ENCODE peak calls at places on chromosomes 13 and 19, in four cellular contexts. J is GM23338, Y is PC-3, I is HCT116. M is an unnamed sample.

GRCh38 chr19:10620786-10621185 is 4.6 kb upstream of the SLC44A2 start:
- DNase-seq in J (no peak), Y (peak), I (no peak), M (no peak)

GRCh38 chr19:4493929-4494690 is 22.0 kb downstream of the HDGFL2 start:
- DNase-seq in J (no peak), Y (no peak), I (no peak), M (no peak)

GRCh38 chr13:97766749-97767148 is 186.7 kb upstream of the IPO5 start:
- DNase-seq in J (no peak), Y (no peak), I (no peak), M (no peak)

GRCh38 chr13:114106991-114107685 is 25.3 kb downstream of the RASA3 start:
- DNase-seq in J (no peak), Y (no peak), I (no peak), M (no peak)

GRCh38 chr13:22061371-22061805 is 390.5 kb downstream of the FGF9 start:
- DNase-seq in I (no peak), Y (no peak), J (peak), M (no peak)

GRCh38 chr19:6412111-6412999 is 12.3 kb downstream of the KHSRP start:
- DNase-seq in Y (peak), J (peak), I (peak), M (peak)

GRCh38 chr13:41821195-41821594 is 139.7 kb downstream of the VWA8 start:
- DNase-seq in J (peak), Y (no peak), I (no peak), M (no peak)

GRCh38 chr13:101730420-101731000 is 278.0 kb downstream of the ITGBL1 start:
- DNase-seq in J (no peak), Y (no peak), I (no peak), M (no peak)

GRCh38 chr19:52825765-52826164 is 4.3 kb upstream of the ZNF28 start:
- DNase-seq in I (no peak), Y (no peak), J (no peak), M (no peak)

GRCh38 chr13:23547000-23547590 is 23.1 kb upstream of the TNFRSF19 start:
- DNase-seq in Y (no peak), J (peak), I (no peak), M (peak)

GRCh38 chr19:53600217-53600616 is 31.6 kb upstream of the DPRX start:
- DNase-seq in I (no peak), Y (no peak), J (no peak), M (no peak)

GRCh38 chr19:7637374-7638256 is 705 bp downstream of the STXBP2 start:
- DNase-seq in I (no peak), J (no peak), Y (peak), M (peak)

GRCh38 chr19:50670102-50670380 is 20.8 kb downstream of the C19orf81 start:
- DNase-seq in J (no peak), I (no peak), Y (no peak), M (no peak)

GRCh38 chr13:23570099-23570926 is at the start of gene TNFRSF19:
- DNase-seq in J (peak), Y (peak), I (no peak), M (peak)

GRCh38 chr13:40993119-40993518 is 26.0 kb downstream of the ELF1 start:
- DNase-seq in J (peak), I (no peak), Y (no peak), M (no peak)

GRCh38 chr13:113901231-113901630 is 37.4 kb upstream of the GAS6 start:
- DNase-seq in J (no peak), Y (no peak), I (no peak), M (no peak)

GRCh38 chr13:98445340-98446233 is 131.3 kb downstream of the STK24 start:
- DNase-seq in I (peak), Y (peak), J (peak), M (peak)

GRCh38 chr13:31929031-31929770 is 102.4 kb upstream of the FRY start:
- DNase-seq in I (no peak), Y (no peak), J (no peak), M (no peak)

GRCh38 chr13:106357198-106357597 is 178.3 kb downstream of the EFNB2 start:
- DNase-seq in I (no peak), J (no peak), Y (no peak), M (no peak)

GRCh38 chr19:45164577-45165335 is 4.0 kb upstream of the NKPD1 start:
- DNase-seq in J (peak), I (peak), Y (no peak), M (peak)

GRCh38 chr19:14139944-14140343 is 3.6 kb upstream of the ASF1B start:
- DNase-seq in J (no peak), I (no peak), Y (no peak), M (no peak)

GRCh38 chr13:48801255-48801654 is 147.5 kb downstream of the CYSLTR2 start:
- DNase-seq in J (no peak), Y (no peak), I (no peak), M (no peak)

GRCh38 chr19:18587561-18587960 is 1.0 kb upstream of the REX1BD start:
- DNase-seq in I (no peak), J (no peak), Y (no peak), M (no peak)

GRCh38 chr19:6333439-6333838 is at the start of gene ACER1:
- DNase-seq in J (peak), Y (peak), I (no peak), M (no peak)

GRCh38 chr13:72255908-72256307 is 388.9 kb upstream of the DACH1 start:
- DNase-seq in J (peak), I (peak), Y (peak), M (peak)

GRCh38 chr19:7701654-7702457 is at the start of gene FCER2:
- DNase-seq in I (no peak), J (no peak), Y (no peak), M (no peak)

GRCh38 chr13:114130708-114131580 is 1.5 kb downstream of the RASA3 start:
- DNase-seq in I (no peak), Y (peak), J (peak), M (peak)

GRCh38 chr13:106467406-106468122 is 67.9 kb downstream of the EFNB2 start:
- DNase-seq in J (no peak), Y (no peak), I (no peak), M (no peak)

GRCh38 chr13:41613984-41614581 is 156.7 kb downstream of the RGCC start:
- DNase-seq in Y (peak), I (peak), J (no peak), M (peak)

GRCh38 chr13:100954430-100955361 is 280.1 kb upstream of the TMTC4 start:
- DNase-seq in I (no peak), J (no peak), Y (no peak), M (no peak)

GRCh38 chr13:50244355-50244912 is 229.2 kb downstream of the KCNRG start:
- DNase-seq in I (no peak), J (no peak), Y (no peak), M (no peak)

GRCh38 chr19:19578241-19578640 is 40.2 kb downstream of the CILP2 start:
- DNase-seq in I (no peak), Y (no peak), J (no peak), M (no peak)

GRCh38 chr13:46614582-46614981 is 61.6 kb downstream of the LRCH1 start:
- DNase-seq in J (no peak), I (no peak), Y (no peak), M (no peak)
- H3K4me2 ChIP-seq in J (no peak), I (no peak), Y (no peak), M (no peak)

GRCh38 chr19:46471116-46471733 is at the start of gene PNMA8A:
- DNase-seq in I (no peak), J (peak), Y (no peak), M (peak)
- H2AFZ ChIP-seq in I (no peak), J (peak), Y (no peak), M (peak)

DNA sequence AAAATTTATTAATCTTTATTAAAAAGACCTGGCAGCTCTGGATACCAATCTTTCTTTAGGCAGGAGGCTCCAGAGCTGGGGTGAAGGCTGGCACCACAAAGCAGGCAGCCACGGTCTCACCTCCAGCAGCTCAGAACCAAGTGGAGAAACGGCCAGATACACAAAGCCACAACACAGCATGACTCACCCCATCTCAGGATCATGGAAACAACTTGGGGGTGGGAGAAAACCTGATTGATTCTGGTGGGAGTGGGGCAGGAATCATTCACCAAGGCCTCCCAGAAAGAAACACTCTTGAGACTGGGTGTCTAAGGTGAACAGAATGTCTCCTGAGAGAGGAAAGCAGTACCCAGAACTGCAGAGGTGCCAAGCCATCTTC is 64.2 kb downstream of the CRYL1 start:
- DNase-seq in I (no peak), J (no peak), Y (peak), M (no peak)
- TF ChIP-seq EZH2phosphoT487 in I (no peak), J (no peak), Y (no peak), M (no peak)

DNA sequence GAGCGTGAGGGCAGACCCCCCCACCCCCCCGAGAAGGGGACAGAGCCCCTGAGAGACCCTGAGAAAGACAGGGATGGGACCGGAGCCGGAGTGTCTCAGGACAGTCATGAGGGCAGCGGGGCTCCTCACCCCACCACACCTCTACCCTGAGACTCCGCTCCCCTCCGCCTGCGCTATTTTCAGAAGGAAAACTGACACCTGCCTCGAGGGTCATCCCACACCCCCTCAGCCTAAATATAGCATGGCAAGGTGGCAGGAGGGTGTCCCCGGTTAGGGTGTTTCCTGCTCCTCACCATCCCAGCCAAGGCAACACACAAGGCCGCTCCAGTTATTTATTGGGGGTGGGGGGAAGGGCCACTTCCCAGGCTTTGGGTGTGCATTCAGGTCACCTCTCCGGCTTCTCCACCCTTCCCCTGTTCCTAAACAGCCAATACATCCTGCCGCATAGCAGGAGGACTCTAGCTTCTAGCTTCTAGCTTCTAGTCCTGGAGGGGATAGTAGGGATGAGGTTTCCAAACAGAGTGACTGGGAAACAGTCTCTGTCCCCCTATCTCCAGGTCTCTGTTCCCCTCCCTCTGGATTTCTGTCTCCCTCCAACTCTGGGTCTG is 1.4 kb upstream of the NTF4 start:
- DNase-seq in I (no peak), Y (no peak), J (peak), M (no peak)
- H3K4me2 ChIP-seq in I (peak), Y (no peak), J (peak), M (no peak)

DNA sequence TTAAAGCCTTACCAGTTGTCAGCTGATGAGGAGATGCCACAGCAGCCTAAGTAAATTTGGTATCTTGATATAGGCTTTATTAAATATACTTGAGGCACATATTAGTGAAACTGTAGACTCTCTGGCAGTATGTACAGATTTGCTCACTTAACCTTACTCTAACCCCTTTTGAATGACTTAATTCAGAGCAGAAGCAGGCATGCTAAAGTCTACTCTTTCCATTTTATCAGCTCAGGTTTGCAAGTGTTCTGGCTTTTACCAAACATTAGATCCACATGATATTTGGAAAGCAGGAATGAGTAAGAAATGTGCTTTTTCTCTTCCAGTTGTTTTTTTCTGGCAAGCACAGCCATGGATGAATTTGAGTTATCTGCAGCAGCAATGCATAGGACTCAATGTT is 541.0 kb upstream of the PCDH9 start:
- DNase-seq in Y (no peak), J (no peak), I (no peak), M (no peak)
- H2AFZ ChIP-seq in Y (no peak), J (no peak), I (no peak), M (no peak)

GRCh38 chr19:1904385-1905070 is 671 bp upstream of the ADAT3 start:
- DNase-seq in I (no peak), Y (peak), J (peak), M (peak)
- TF ChIP-seq EZH2phosphoT487 in I (no peak), Y (no peak), J (no peak), M (no peak)

M was measured in hepatocyte.